ENCODE peak calls at places on chromosomes 16 and 17, in ten cellular contexts. J, M, L, I, F, R, T, H, W and V are unnamed samples.

GRCh38 chr16:82091225-82091624 is 56.2 kb downstream of the HSD17B2 start:
- DNase-seq in J (no peak), M (no peak), L (no peak), I (no peak), F (no peak), R (peak; percentile 23), T (no peak), H (no peak), W (peak; percentile 37), V (no peak)

GRCh38 chr17:47218896-47219430 is 9.8 kb downstream of the MYL4 start:
- DNase-seq in J (no peak), M (no peak), L (no peak), I (no peak), F (no peak), R (no peak), T (no peak), H (no peak), W (no peak), V (no peak)

GRCh38 chr17:81422776-81423697 is 27.8 kb downstream of the BAHCC1 start:
- DNase-seq in J (peak; percentile 71), M (peak; percentile 75), L (no peak), I (no peak), F (peak; percentile 69), R (peak; percentile 93), T (peak; percentile 63), H (peak; percentile 68), W (peak; percentile 78), V (no peak)

GRCh38 chr17:50045154-50045553 is 10.8 kb upstream of the ITGA3 start:
- DNase-seq in J (no peak), M (no peak), L (no peak), I (no peak), F (no peak), R (peak; percentile 65), T (peak; percentile 52), H (no peak), W (no peak), V (no peak)

GRCh38 chr17:39196820-39197331 is 593 bp downstream of the CACNB1 start:
- DNase-seq in J (no peak), M (no peak), L (peak; percentile 58), I (no peak), F (no peak), R (peak; percentile 35), T (peak; percentile 85), H (no peak), W (no peak), V (no peak)

GRCh38 chr17:51636291-51636690 is 375.9 kb downstream of the UTP18 start:
- DNase-seq in J (no peak), M (no peak), L (no peak), I (no peak), F (no peak), R (peak; percentile 25), T (no peak), H (peak; percentile 10), W (no peak), V (no peak)

GRCh38 chr16:66751135-66751991 is at the start of gene DYNC1LI2:
- DNase-seq in J (peak; percentile 53), M (peak; percentile 60), L (peak; percentile 78), I (no peak), F (peak; percentile 45), R (peak; percentile 74), T (peak; percentile 66), H (peak; percentile 34), W (peak; percentile 20), V (no peak)

GRCh38 chr16:2204727-2205103 is 539 bp upstream of the MLST8 start:
- DNase-seq in J (no peak), M (no peak), L (no peak), I (no peak), F (no peak), R (no peak), T (no peak), H (no peak), W (no peak), V (no peak)

GRCh38 chr17:77778636-77779524 is 179.6 kb upstream of the TNRC6C start:
- DNase-seq in J (peak; percentile 68), M (no peak), L (no peak), I (no peak), F (no peak), R (no peak), T (peak; percentile 37), H (no peak), W (no peak), V (peak; percentile 10)

GRCh38 chr16:50308237-50308965 is 42.0 kb downstream of the ADCY7 start:
- DNase-seq in J (no peak), M (peak; percentile 10), L (no peak), I (no peak), F (no peak), R (no peak), T (peak; percentile 13), H (no peak), W (no peak), V (no peak)

GRCh38 chr17:1298616-1299015 is 19.2 kb downstream of the TRARG1 start:
- DNase-seq in J (no peak), M (no peak), L (no peak), I (no peak), F (no peak), R (no peak), T (no peak), H (no peak), W (no peak), V (no peak)
- H3K4me3 ChIP-seq in J (no peak overlapping the region), M (no peak overlapping the region), L (no peak overlapping the region), I (no peak overlapping the region), F (no peak overlapping the region), R (no peak overlapping the region), T (no peak overlapping the region), H (no peak overlapping the region), W (no peak overlapping the region), V (no peak overlapping the region)

GRCh38 chr16:78094166-78094565 is 5.3 kb upstream of the WWOX start:
- DNase-seq in J (no peak), M (no peak), L (no peak), I (no peak), F (no peak), R (no peak), T (no peak), H (no peak), W (no peak), V (no peak)
- TF ChIP-seq CTCF in J (no peak), M (no peak), L (no peak), I (no peak), F (no peak), R (peak; percentile 36), T (no peak), H (no peak), W (peak; percentile 14), V (peak; percentile 23)

GRCh38 chr17:64006361-64007088 is 8.4 kb downstream of the PRR29 start:
- DNase-seq in J (no peak), M (no peak), L (peak; percentile 49), I (no peak), F (no peak), R (no peak), T (peak; percentile 41), H (no peak), W (no peak), V (no peak)
- H3K4me3 ChIP-seq in J (no peak overlapping the region), M (no peak overlapping the region), L (no peak overlapping the region), I (no peak overlapping the region), F (no peak overlapping the region), R (no peak overlapping the region), T (peak overlapping the region; percentile 44), H (no peak overlapping the region), W (no peak overlapping the region), V (no peak overlapping the region)

DNA sequence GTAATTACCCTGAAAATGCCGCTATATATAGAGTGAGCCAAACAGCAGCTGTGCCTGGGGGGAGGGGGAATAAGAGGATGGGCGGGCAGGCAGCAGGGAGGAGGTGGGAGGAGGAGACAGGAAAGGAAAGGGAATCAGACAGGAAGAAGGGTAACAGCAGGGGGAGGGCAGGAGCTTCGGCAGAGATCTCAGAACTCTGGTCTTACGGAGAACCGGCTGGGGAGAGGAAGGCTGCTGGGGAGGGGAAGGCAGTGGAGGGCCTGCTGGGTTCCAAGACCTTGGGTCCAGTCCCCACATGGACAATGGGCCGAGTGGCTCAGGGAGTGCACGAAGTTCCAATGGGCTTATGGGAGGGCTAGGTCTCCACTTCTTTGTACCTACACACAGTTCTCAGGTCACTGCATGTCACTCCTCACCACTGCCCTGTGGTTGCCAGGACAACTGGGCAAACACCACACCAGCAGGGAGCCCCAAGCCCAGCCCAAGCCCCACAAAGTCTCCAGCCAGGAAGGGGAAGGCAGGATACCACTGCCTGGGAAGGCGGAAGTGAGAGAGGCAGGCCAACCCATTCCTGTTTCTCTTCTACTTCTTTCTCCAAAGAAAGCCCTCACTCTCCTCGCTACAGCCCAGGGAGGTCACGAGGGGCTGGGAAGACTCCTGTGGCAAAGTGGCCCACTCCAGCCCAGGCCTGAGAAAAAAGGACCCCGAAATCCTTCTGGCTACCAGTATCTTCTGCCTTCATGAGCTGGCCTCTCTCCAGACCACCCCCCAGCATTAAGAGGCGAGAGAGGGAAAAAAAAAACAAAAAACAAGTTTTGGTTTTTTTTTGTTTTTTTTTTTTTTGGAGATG is 25.3 kb downstream of the G6PC3 start:
- DNase-seq in J (no peak), M (peak; percentile 47), L (peak; percentile 81), I (peak; percentile 80), F (peak; percentile 91), R (peak; percentile 65), T (peak; percentile 64), H (no peak), W (peak; percentile 79), V (no peak)
- TF ChIP-seq CTCF in J (no peak), M (no peak), L (no peak), I (peak; percentile 9), F (no peak), R (no peak), T (peak; percentile 20), H (no peak), W (peak; percentile 45), V (no peak)